ENCODE peak calls at places on chromosomes 4 and X, in six cellular contexts. One of them, this sample, is unnamed.

GRCh38 chr4:25892796-25893195 is 21.2 kb upstream of the SMIM20 start:
- DNase-seq in lower leg skin: no peak
- DNase-seq in left lung: no peak
- DNase-seq in SK-N-DZ: no peak
- DNase-seq in mucosa of descending colon: no peak
- DNase-seq in NCI-H1092 treated with DMSO at 0.1 percent for 48 hours: no peak
- DNase-seq in this sample: no peak

GRCh38 chrX:39642071-39642470 is 455.7 kb downstream of the BCOR start:
- DNase-seq in lower leg skin: no peak
- DNase-seq in left lung: no peak
- DNase-seq in SK-N-DZ: peak; percentile 59
- DNase-seq in mucosa of descending colon: no peak
- DNase-seq in NCI-H1092 treated with DMSO at 0.1 percent for 48 hours: peak; percentile 29
- DNase-seq in this sample: no peak

GRCh38 chr4:110641218-110641617 is 18.3 kb upstream of the PITX2 start:
- DNase-seq in lower leg skin: no peak
- DNase-seq in left lung: no peak
- DNase-seq in SK-N-DZ: no peak
- DNase-seq in mucosa of descending colon: no peak
- DNase-seq in NCI-H1092 treated with DMSO at 0.1 percent for 48 hours: no peak
- DNase-seq in this sample: no peak

GRCh38 chrX:68072016-68072415 is 361.3 kb downstream of the OPHN1 start:
- DNase-seq in lower leg skin: no peak
- DNase-seq in left lung: no peak
- DNase-seq in SK-N-DZ: no peak
- DNase-seq in mucosa of descending colon: no peak
- DNase-seq in NCI-H1092 treated with DMSO at 0.1 percent for 48 hours: no peak
- DNase-seq in this sample: no peak

GRCh38 chr4:24922416-24922815 is 9.6 kb upstream of the CCDC149 start:
- DNase-seq in lower leg skin: no peak
- DNase-seq in left lung: no peak
- DNase-seq in SK-N-DZ: no peak
- DNase-seq in mucosa of descending colon: no peak
- DNase-seq in NCI-H1092 treated with DMSO at 0.1 percent for 48 hours: no peak
- DNase-seq in this sample: no peak

GRCh38 chrX:17844236-17844635 is 16.9 kb downstream of the RAI2 start:
- DNase-seq in lower leg skin: peak; percentile 49
- DNase-seq in left lung: no peak
- DNase-seq in SK-N-DZ: no peak
- DNase-seq in mucosa of descending colon: no peak
- DNase-seq in NCI-H1092 treated with DMSO at 0.1 percent for 48 hours: no peak
- DNase-seq in this sample: no peak

GRCh38 chr4:83217721-83218522 is 66.7 kb downstream of the COQ2 start:
- DNase-seq in lower leg skin: no peak
- DNase-seq in left lung: peak; percentile 41
- DNase-seq in SK-N-DZ: no peak
- DNase-seq in mucosa of descending colon: peak; percentile 67
- DNase-seq in NCI-H1092 treated with DMSO at 0.1 percent for 48 hours: no peak
- DNase-seq in this sample: no peak

GRCh38 chrX:70034646-70035045 is 15.1 kb downstream of the AWAT2 start:
- DNase-seq in lower leg skin: no peak
- DNase-seq in left lung: no peak
- DNase-seq in SK-N-DZ: no peak
- DNase-seq in mucosa of descending colon: no peak
- DNase-seq in NCI-H1092 treated with DMSO at 0.1 percent for 48 hours: no peak
- DNase-seq in this sample: no peak

GRCh38 chr4:151653548-151653918 is 107.3 kb downstream of the GATB start:
- DNase-seq in lower leg skin: no peak
- DNase-seq in left lung: no peak
- DNase-seq in SK-N-DZ: no peak
- DNase-seq in mucosa of descending colon: no peak
- DNase-seq in NCI-H1092 treated with DMSO at 0.1 percent for 48 hours: no peak
- DNase-seq in this sample: no peak

GRCh38 chr4:13355036-13355910 is 128.9 kb downstream of the RAB28 start:
- DNase-seq in lower leg skin: no peak
- DNase-seq in left lung: no peak
- DNase-seq in SK-N-DZ: no peak
- DNase-seq in mucosa of descending colon: no peak
- DNase-seq in NCI-H1092 treated with DMSO at 0.1 percent for 48 hours: no peak
- DNase-seq in this sample: no peak

GRCh38 chrX:111095974-111096870 is at the start of gene PAK3:
- DNase-seq in lower leg skin: no peak
- DNase-seq in left lung: peak; percentile 40
- DNase-seq in SK-N-DZ: peak; percentile 82
- DNase-seq in mucosa of descending colon: peak; percentile 14
- DNase-seq in NCI-H1092 treated with DMSO at 0.1 percent for 48 hours: peak; percentile 88
- DNase-seq in this sample: peak; percentile 55

This sample was measured in upper lobe of right lung.